ENCODE peak calls at places on chromosomes 1 and 21, in nine cellular contexts. A is stimulated activated CD4-positive, alpha-beta T cell treated with anti-CD3 and anti-CD28 coated beads, Interleukin-15, amount 100 ng/mL, for 24 hours; U is GM13976; Q is M059J; Y is activated CD8-positive, alpha-beta memory T cell treated with anti-CD3 and anti-CD28 coated beads for 1 hour; S is cerebellar cortex; D is SHP77; E is ascending aorta; Z is EL. J is an unnamed sample.

GRCh38 chr1:231020816-231021215 is 19.2 kb downstream of the FAM89A start:
- DNase-seq in A (no peak), U (no peak), Q (peak), Y (no peak), S (no peak), D (no peak), E (no peak), Z (no peak), J (peak)

GRCh38 chr1:207811920-207812720 is 60.3 kb downstream of the CD46 start:
- DNase-seq in A (no peak), U (peak), Q (no peak), Y (no peak), S (peak), D (peak), E (peak), Z (peak), J (peak)

GRCh38 chr1:87814573-87814972 is 485.9 kb downstream of the LMO4 start:
- DNase-seq in A (no peak), U (no peak), Q (peak), Y (no peak), S (no peak), D (no peak), E (no peak), Z (no peak), J (no peak)

GRCh38 chr1:24051206-24051945 is 60.6 kb downstream of the MYOM3 start:
- DNase-seq in A (no peak), U (no peak), Q (no peak), Y (no peak), S (no peak), D (no peak), E (no peak), Z (no peak), J (no peak)

GRCh38 chr1:200969726-200970521 is 53.6 kb downstream of the KIF21B start:
- DNase-seq in A (peak), U (peak), Q (peak), Y (no peak), S (no peak), D (no peak), E (no peak), Z (no peak), J (no peak)

GRCh38 chr1:109927908-109928307 is 17.3 kb downstream of the CSF1 start:
- DNase-seq in A (no peak), U (no peak), Q (peak), Y (no peak), S (peak), D (no peak), E (peak), Z (peak), J (peak)

GRCh38 chr1:103265551-103265950 is 157.2 kb upstream of the COL11A1 start:
- DNase-seq in A (no peak), U (no peak), Q (no peak), Y (no peak), S (peak), D (no peak), E (no peak), Z (peak), J (peak)

GRCh38 chr1:230611128-230611914 is 31.0 kb upstream of the COG2 start:
- DNase-seq in A (no peak), U (no peak), Q (no peak), Y (no peak), S (no peak), D (no peak), E (no peak), Z (no peak), J (no peak)

GRCh38 chr1:41440321-41441090 is 44.0 kb downstream of the EDN2 start:
- DNase-seq in A (no peak), U (no peak), Q (peak), Y (no peak), S (peak), D (no peak), E (no peak), Z (no peak), J (no peak)

GRCh38 chr1:12640237-12640957 is 3.5 kb upstream of the AADACL4 start:
- DNase-seq in A (no peak), U (no peak), Q (no peak), Y (no peak), S (no peak), D (no peak), E (no peak), Z (no peak), J (no peak)

GRCh38 chr1:32142446-32143301 is 34.8 kb downstream of the KPNA6 start:
- DNase-seq in A (no peak), U (no peak), Q (peak), Y (no peak), S (peak), D (peak), E (peak), Z (peak), J (peak)

GRCh38 chr1:12549460-12550349 is 68.3 kb downstream of the DHRS3 start:
- DNase-seq in A (peak), U (no peak), Q (peak), Y (no peak), S (no peak), D (peak), E (peak), Z (peak), J (peak)

GRCh38 chr1:245386321-245387002 is 231.7 kb downstream of the KIF26B start:
- DNase-seq in A (no peak), U (no peak), Q (no peak), Y (no peak), S (no peak), D (no peak), E (no peak), Z (no peak), J (no peak)

GRCh38 chr1:147804942-147805723 is 44.7 kb upstream of the GJA5 start:
- DNase-seq in A (no peak), U (no peak), Q (no peak), Y (no peak), S (no peak), D (no peak), E (no peak), Z (no peak), J (peak)

GRCh38 chr1:160534823-160535605 is 12.0 kb upstream of the SLAMF6 start:
- DNase-seq in A (no peak), U (no peak), Q (no peak), Y (no peak), S (no peak), D (no peak), E (no peak), Z (no peak), J (no peak)

GRCh38 chr1:234533034-234533571 is 54.1 kb upstream of the TARBP1 start:
- DNase-seq in A (no peak), U (no peak), Q (peak), Y (no peak), S (no peak), D (no peak), E (peak), Z (peak), J (peak)

GRCh38 chr21:45151484-45152115 is 77.2 kb downstream of the ADARB1 start:
- DNase-seq in A (no peak), U (no peak), Q (no peak), Y (no peak), S (no peak), D (no peak), E (peak), Z (no peak), J (peak)

GRCh38 chr1:190479028-190479427 is 1.4 kb upstream of the BRINP3 start:
- DNase-seq in A (no peak), U (no peak), Q (no peak), Y (no peak), S (peak), D (peak), E (no peak), Z (no peak), J (no peak)

GRCh38 chr1:913491-914252 is 10.1 kb upstream of the SAMD11 start:
- DNase-seq in A (peak), U (no peak), Q (no peak), Y (no peak), S (no peak), D (no peak), E (no peak), Z (no peak), J (no peak)

GRCh38 chr1:109898842-109899241 is 11.8 kb upstream of the CSF1 start:
- DNase-seq in A (no peak), U (no peak), Q (no peak), Y (no peak), S (no peak), D (no peak), E (no peak), Z (no peak), J (no peak)